ENCODE peak calls at places on chromosome 5, in ten cellular contexts. X is AG04450; K is cardiac muscle cell; L is right cardiac atrium; A is SJSA1; J is CD8-positive, alpha-beta T cell; T is aorta; P is body of pancreas; E is PC-9; G is ascending aorta. U is an unnamed sample.

GRCh38 chr5:137847699-137848098 is 20.0 kb upstream of the MYOT start:
- DNase-seq in K (no peak), J (no peak), T (no peak), L (no peak), X (no peak), A (no peak), E (no peak), P (no peak), G (no peak), U (no peak)

GRCh38 chr5:96125335-96125891 is 163.8 kb upstream of the ELL2 start:
- DNase-seq in G (no peak), X (no peak), K (peak; percentile 59), A (no peak), E (no peak), P (no peak), T (no peak), J (no peak), L (no peak), U (no peak)

GRCh38 chr5:68529581-68529980 is 314.0 kb downstream of the PIK3R1 start:
- DNase-seq in J (no peak), K (peak; percentile 39), A (no peak), T (no peak), G (no peak), X (no peak), P (no peak), L (no peak), E (no peak), U (no peak)

GRCh38 chr5:59091965-59092364 is 509.1 kb downstream of the RAB3C start:
- DNase-seq in X (no peak), P (no peak), A (no peak), E (no peak), T (no peak), L (no peak), K (no peak), J (no peak), G (no peak), U (no peak)

GRCh38 chr5:122126711-122127385 is 2.5 kb upstream of the ZNF474 start:
- DNase-seq in J (no peak), X (peak; percentile 36), K (peak; percentile 23), E (no peak), G (no peak), A (no peak), P (no peak), L (peak; percentile 56), T (no peak), U (no peak)

GRCh38 chr5:31889131-31889561 is 250.2 kb downstream of the PDZD2 start:
- DNase-seq in J (no peak), A (no peak), P (no peak), T (no peak), L (no peak), E (no peak), K (no peak), G (no peak), X (no peak), U (no peak)

GRCh38 chr5:95411476-95411875 is 20.3 kb downstream of the FAM81B start:
- DNase-seq in G (no peak), T (no peak), A (no peak), P (no peak), L (no peak), J (no peak), X (no peak), K (peak; percentile 41), E (no peak), U (no peak)

GRCh38 chr5:14326035-14326909 is 183.1 kb downstream of the TRIO start:
- DNase-seq in E (no peak), G (no peak), A (no peak), P (no peak), L (no peak), T (no peak), J (no peak), K (no peak), X (no peak), U (no peak)

GRCh38 chr5:123438902-123439301 is 15.7 kb upstream of the CEP120 start:
- DNase-seq in A (no peak), E (no peak), T (no peak), J (no peak), G (no peak), L (no peak), X (no peak), P (peak; percentile 23), K (no peak), U (peak; percentile 67)

GRCh38 chr5:133884525-133885311 is 83.7 kb downstream of the C5orf15 start:
- DNase-seq in X (no peak), T (peak; percentile 37), L (no peak), A (no peak), P (no peak), J (no peak), E (no peak), G (no peak), K (peak; percentile 61), U (no peak)

GRCh38 chr5:165574140-165574539 is 2068.7 kb downstream of the MAT2B start:
- DNase-seq in G (no peak), L (no peak), J (no peak), E (no peak), T (no peak), P (no peak), A (no peak), K (no peak), X (no peak), U (no peak)

GRCh38 chr5:40991168-40991980 is 79.8 kb downstream of the MROH2B start:
- DNase-seq in T (no peak), J (no peak), G (peak; percentile 88), X (peak; percentile 57), A (no peak), K (peak; percentile 95), L (peak; percentile 66), P (peak; percentile 44), E (peak; percentile 50), U (peak; percentile 29)
- H3K27ac ChIP-seq in T (no peak overlapping the region), J (no peak overlapping the region), G (peak overlapping the region; percentile 80), X (no peak overlapping the region), A (peak overlapping the region; percentile 80), K (peak overlapping the region; percentile 82), L (peak overlapping the region; percentile 85), P (peak overlapping the region; percentile 56), E (peak overlapping the region; percentile 60), U (peak overlapping the region; percentile 13)

DNA sequence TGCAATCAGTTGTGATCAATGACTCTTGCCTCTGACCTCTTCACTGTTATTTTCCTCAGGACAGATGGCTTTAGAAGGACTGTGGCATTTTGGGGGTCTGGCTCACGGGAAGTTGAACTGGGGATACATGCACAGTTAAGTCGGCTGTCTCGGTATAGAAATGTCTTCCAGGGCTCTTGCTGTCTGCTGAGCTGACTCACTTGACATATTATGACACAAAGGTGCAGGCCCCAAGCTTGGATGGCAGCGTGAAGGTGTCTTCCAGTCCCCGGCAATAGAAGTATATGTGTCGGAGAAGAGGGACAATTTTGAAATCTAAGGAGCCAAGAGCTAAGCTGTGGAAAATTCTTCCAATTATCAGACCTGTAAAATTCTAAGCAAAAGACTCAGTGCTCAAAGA is 9.8 kb upstream of the ARSI start:
- DNase-seq in P (no peak), L (no peak), T (no peak), J (no peak), K (no peak), G (no peak), X (no peak), A (no peak), E (no peak), U (no peak)
- H3K9me3 ChIP-seq in P (no peaks in the 10 kb centered on the region), L (no peaks in the 10 kb centered on the region), T (no peaks in the 10 kb centered on the region), J (no peaks in the 10 kb centered on the region), K (no peaks in the 10 kb centered on the region), G (no peaks in the 10 kb centered on the region), X (no peaks in the 10 kb centered on the region), A (no peaks in the 10 kb centered on the region), E (no peaks in the 10 kb centered on the region), U (no peaks in the 10 kb centered on the region)

GRCh38 chr5:135376961-135377621 is 21.9 kb downstream of the MACROH2A1 start:
- DNase-seq in X (no peak), T (no peak), J (no peak), K (no peak), L (no peak), E (peak; percentile 31), G (no peak), P (no peak), A (peak; percentile 35), U (no peak)

GRCh38 chr5:135373747-135374515 is 25.1 kb downstream of the MACROH2A1 start:
- DNase-seq in A (no peak), L (peak; percentile 63), X (no peak), T (no peak), K (no peak), G (no peak), E (no peak), P (no peak), J (no peak), U (no peak)

GRCh38 chr5:135379052-135379654 is 19.9 kb downstream of the MACROH2A1 start:
- DNase-seq in G (no peak), L (no peak), K (no peak), A (no peak), E (no peak), X (no peak), J (no peak), P (no peak), T (no peak), U (no peak)

GRCh38 chr5:135375040-135375439 is 24.0 kb downstream of the MACROH2A1 start:
- DNase-seq in K (no peak), A (no peak), L (no peak), G (no peak), J (no peak), E (no peak), P (no peak), T (no peak), X (no peak), U (no peak)

GRCh38 chr5:135377751-135378680 is 21.0 kb downstream of the MACROH2A1 start:
- DNase-seq in L (no peak), A (peak; percentile 42), P (no peak), K (no peak), G (no peak), T (no peak), E (peak; percentile 21), X (no peak), J (no peak), U (no peak)
- H3K4me3 ChIP-seq in L (no peak overlapping the region), A (no peak overlapping the region), P (no peak overlapping the region), K (no peak overlapping the region), G (no peak overlapping the region), T (no peak overlapping the region), E (no peak overlapping the region), X (no peak overlapping the region), J (no peak overlapping the region), U (no peak overlapping the region)

GRCh38 chr5:150789431-150789830 is 10.9 kb downstream of the SMIM3 start:
- DNase-seq in L (no peak), A (no peak), J (no peak), T (no peak), G (no peak), X (no peak), E (no peak), P (no peak), K (peak; percentile 31), U (no peak)

GRCh38 chr5:150788974-150789373 is 10.4 kb downstream of the SMIM3 start:
- DNase-seq in X (no peak), T (no peak), J (no peak), A (no peak), L (no peak), P (no peak), K (no peak), E (no peak), G (no peak), U (no peak)

GRCh38 chr5:150787659-150788058 is 9.1 kb downstream of the SMIM3 start:
- DNase-seq in A (no peak), X (no peak), L (no peak), T (no peak), G (no peak), E (no peak), J (no peak), K (no peak), P (no peak), U (no peak)

GRCh38 chr5:150791536-150791935 is 13.0 kb downstream of the SMIM3 start:
- DNase-seq in J (no peak), P (no peak), A (no peak), X (no peak), T (no peak), K (no peak), E (no peak), G (no peak), L (no peak), U (no peak)

GRCh38 chr5:150789943-150790611 is 11.5 kb downstream of the SMIM3 start:
- DNase-seq in G (peak; percentile 85), K (peak; percentile 97), E (peak; percentile 50), A (peak; percentile 90), X (peak; percentile 95), P (peak; percentile 40), L (no peak), J (peak; percentile 44), T (no peak), U (no peak)
- H3K27ac ChIP-seq in G (peak overlapping the region; percentile 41), K (no peak overlapping the region), E (peak overlapping the region; percentile 48), A (peak overlapping the region; percentile 69), X (peak overlapping the region; percentile 73), P (peak overlapping the region; percentile 57), L (no peak overlapping the region), J (no peak overlapping the region), T (no peak overlapping the region), U (peak overlapping the region; percentile 56)